ENCODE peak calls at places on chromosomes 4 and X, in six cellular contexts. I, O, Z, V, K and R are unnamed samples.

GRCh38 chr4:147874109-147874508 is 142.2 kb downstream of the ARHGAP10 start:
- DNase-seq in Z (no peak), V (no peak), K (no peak), O (no peak), I (no peak), R (no peak)

GRCh38 chr4:67575232-67575888 is 16.8 kb downstream of the STAP1 start:
- DNase-seq in Z (no peak), O (no peak), V (no peak), K (peak), I (no peak), R (peak)

GRCh38 chr4:183098723-183099536 is at the start of gene WWC2:
- DNase-seq in K (peak), Z (peak), V (peak), O (peak), I (peak), R (peak)

GRCh38 chrX:17537652-17538301 is 162.8 kb downstream of the NHS start:
- DNase-seq in Z (no peak), I (no peak), O (no peak), K (no peak), V (no peak), R (peak)

GRCh38 chr4:23504094-23504493 is 385.8 kb downstream of the PPARGC1A start:
- DNase-seq in V (no peak), K (no peak), I (no peak), Z (no peak), O (no peak), R (no peak)

GRCh38 chrX:122783918-122784317 is 400.2 kb upstream of the GRIA3 start:
- DNase-seq in O (no peak), I (no peak), Z (no peak), K (no peak), V (no peak), R (no peak)

GRCh38 chrX:79117078-79117477 is 27.4 kb upstream of the GPR174 start:
- DNase-seq in V (no peak), O (no peak), K (no peak), Z (no peak), I (no peak), R (peak)

GRCh38 chr4:27278615-27279014 is 418.0 kb downstream of the STIM2 start:
- DNase-seq in O (no peak), I (no peak), V (peak), K (no peak), Z (peak), R (peak)

GRCh38 chr4:181319629-181320028 is 923.6 kb upstream of the TENM3 start:
- DNase-seq in V (no peak), I (no peak), O (no peak), K (no peak), Z (no peak), R (no peak)

GRCh38 chr4:83207497-83208105 is 77.0 kb downstream of the COQ2 start:
- DNase-seq in V (no peak), O (no peak), K (no peak), Z (peak), I (no peak), R (no peak)

GRCh38 chr4:127995776-127996175 is 30.6 kb downstream of the ABHD18 start:
- DNase-seq in Z (peak), V (no peak), O (no peak), I (no peak), K (no peak), R (no peak)

GRCh38 chr4:113695328-113696169 is 66.0 kb downstream of the CAMK2D start:
- DNase-seq in O (no peak), I (no peak), K (no peak), V (no peak), Z (peak), R (no peak)

GRCh38 chrX:10615931-10616780 is 4.2 kb downstream of the MID1 start:
- DNase-seq in I (no peak), Z (peak), O (no peak), V (peak), K (peak), R (peak)